ENCODE peak calls at places on chromosomes 12 and 14, in six cellular contexts. X is germinal center; L is HCT116; J is activated T-helper 1 cell treated with anti-CD3 and anti-CD28 coated beads, Interleukin-12 subunit alpha, Interleukin-12 subunit beta, Interleukin-2, Interleukin-4 antibody, amounts not matched to agents 30 ng/mL and 10 ng/mL and 1 ng/mL, durations not matched to agents 14 hours and 24 hours and 36 hours; U is cardiac muscle cell; R is foreskin fibroblast. E is an unnamed sample.

GRCh38 chr12:6069452-6070093 is 54.9 kb downstream of the VWF start:
- DNase-seq in X (no peak), L (no peak), J (no peak), U (no peak), R (peak), E (no peak)

GRCh38 chr12:52010692-52011601 is 4.2 kb downstream of the TAMALIN start:
- DNase-seq in U (no peak), R (no peak), X (no peak), L (no peak), J (no peak), E (no peak)

GRCh38 chr12:60935981-60936761 is 1324.0 kb upstream of the USP15 start:
- DNase-seq in L (no peak), U (no peak), X (no peak), J (no peak), R (no peak), E (no peak)

GRCh38 chr12:69329669-69330428 is 18.3 kb upstream of the LYZ start:
- DNase-seq in L (no peak), R (no peak), U (no peak), J (no peak), X (no peak), E (no peak)

GRCh38 chr12:123363743-123364531 is 710 bp downstream of the SBNO1 start:
- DNase-seq in L (no peak), R (peak), J (peak), U (peak), X (peak), E (peak)

GRCh38 chr12:89339531-89339930 is 12.8 kb downstream of the DUSP6 start:
- DNase-seq in R (no peak), J (no peak), U (no peak), X (no peak), L (no peak), E (no peak)

GRCh38 chr12:15728118-15728598 is 61.0 kb downstream of the EPS8 start:
- DNase-seq in X (no peak), R (peak), J (no peak), L (peak), U (no peak), E (no peak)

GRCh38 chr14:104364830-104365229 is 214.7 kb upstream of the C14orf180 start:
- DNase-seq in J (no peak), L (no peak), X (no peak), R (no peak), U (no peak), E (no peak)

GRCh38 chr14:105165134-105165704 is 3.4 kb downstream of the JAG2 start:
- DNase-seq in L (no peak), J (no peak), X (no peak), R (no peak), U (no peak), E (no peak)

GRCh38 chr12:68800294-68800693 is 7.7 kb upstream of the MDM2 start:
- DNase-seq in L (no peak), U (no peak), J (no peak), R (no peak), X (no peak), E (no peak)

E was measured in HuH-7.5.